ENCODE peak calls at places on chromosomes 7 and 10, in eight cellular contexts. D is stimulated activated CD8-positive, alpha-beta memory T cell treated with anti-CD3 and anti-CD28 coated beads, Interleukin-4, amount 100 ng/mL, for 4 hours; E is amniotic epithelial cell; F is stimulated activated CD4-positive, alpha-beta T cell treated with anti-CD3 and anti-CD28 coated beads, TNF-alpha, amount 100 ng/mL, for 4 hours; M is fibroblast of lung; S is left ventricle myocardium inferior; V is body of pancreas; R is ELR. G is an unnamed sample.
A peak's percentile ranks its signal among the peaks of the same experiment; 100 is the strongest.

GRCh38 chr7:130900471-130901076 is 166.6 kb upstream of the KLF14 start:
- DNase-seq in E (no peak), D (no peak), F (no peak), R (no peak), M (no peak), S (no peak), V (no peak), G (no peak)

GRCh38 chr10:80173441-80173840 is 31.9 kb downstream of the ANXA11 start:
- DNase-seq in S (no peak), M (no peak), V (no peak), R (no peak), F (no peak), D (no peak), E (no peak), G (no peak)

GRCh38 chr10:67789769-67790168 is 48.2 kb downstream of the DNAJC12 start:
- DNase-seq in M (no peak), D (no peak), V (no peak), E (no peak), F (no peak), S (no peak), R (no peak), G (no peak)

GRCh38 chr10:51010977-51011376 is 63.3 kb upstream of the PRKG1 start:
- DNase-seq in S (no peak), V (peak; percentile 31), R (peak; percentile 45), F (no peak), E (no peak), D (no peak), M (peak; percentile 63), G (no peak)

GRCh38 chr10:13536674-13537366 is 8.0 kb upstream of the BEND7 start:
- DNase-seq in R (peak; percentile 69), V (peak; percentile 75), M (peak; percentile 34), S (peak; percentile 34), D (no peak), E (peak; percentile 29), F (no peak), G (peak; percentile 5)

GRCh38 chr10:43793714-43794113 is 145.0 kb upstream of the ZNF32 start:
- DNase-seq in M (peak; percentile 94), S (no peak), R (peak; percentile 47), E (peak; percentile 95), F (no peak), D (no peak), V (no peak), G (no peak)

GRCh38 chr10:24790599-24790998 is 66.9 kb upstream of the ARHGAP21 start:
- DNase-seq in V (no peak), R (no peak), D (no peak), F (no peak), M (no peak), E (no peak), S (no peak), G (no peak)

GRCh38 chr10:33005322-33006282 is 47.6 kb upstream of the ITGB1 start:
- DNase-seq in F (no peak), S (peak; percentile 71), E (peak; percentile 99), V (peak; percentile 81), D (no peak), M (peak; percentile 96), R (peak; percentile 99), G (no peak)

GRCh38 chr10:63466168-63466935 is 575 bp upstream of the JMJD1C start:
- DNase-seq in E (peak; percentile 61), S (peak; percentile 46), F (peak; percentile 2), R (peak; percentile 73), M (peak; percentile 71), D (no peak), V (peak; percentile 59), G (no peak)

GRCh38 chr7:157412021-157412443 is 75.2 kb downstream of the DNAJB6 start:
- DNase-seq in R (peak; percentile 96), V (no peak), M (peak; percentile 69), F (peak; percentile 17), S (peak; percentile 1), D (peak; percentile 17), E (peak; percentile 89), G (no peak)

GRCh38 chr10:35559416-35559815 is 45.7 kb upstream of the GJD4 start:
- DNase-seq in V (no peak), S (no peak), E (no peak), F (no peak), M (no peak), D (no peak), R (no peak), G (no peak)

GRCh38 chr7:12119638-12120303 is 91.3 kb upstream of the TMEM106B start:
- DNase-seq in V (no peak), F (no peak), D (no peak), S (no peak), E (no peak), M (no peak), R (peak; percentile 41), G (no peak)

GRCh38 chr10:72719941-72720592 is 28.1 kb downstream of the MCU start:
- DNase-seq in R (peak; percentile 64), V (no peak), F (no peak), S (no peak), E (no peak), M (no peak), D (no peak), G (no peak)

GRCh38 chr10:75355706-75356105 is 45.9 kb downstream of the ZNF503 start:
- DNase-seq in V (no peak), D (no peak), M (no peak), S (no peak), F (no peak), R (peak; percentile 21), E (no peak), G (no peak)

GRCh38 chr7:82319674-82320118 is 123.9 kb downstream of the CACNA2D1 start:
- DNase-seq in M (peak; percentile 87), F (no peak), S (peak; percentile 89), E (peak; percentile 91), D (no peak), V (peak; percentile 62), R (peak; percentile 47), G (no peak)

GRCh38 chr7:226281-226882 is 34.0 kb downstream of the FAM20C start:
- DNase-seq in R (peak; percentile 88), V (no peak), M (peak; percentile 73), F (no peak), E (peak; percentile 53), D (no peak), S (no peak), G (no peak)

GRCh38 chr10:72564596-72564995 is 61.3 kb downstream of the MICU1 start:
- DNase-seq in R (peak; percentile 2), E (peak; percentile 32), V (no peak), D (no peak), S (no peak), M (peak; percentile 11), F (no peak), G (no peak)

GRCh38 chr10:30454744-30455498 is 20.9 kb downstream of the MAP3K8 start:
- DNase-seq in F (no peak), V (no peak), M (peak; percentile 98), D (no peak), R (peak; percentile 2), S (no peak), E (peak; percentile 98), G (no peak)

GRCh38 chr7:15685358-15686181 is 913 bp downstream of the MEOX2 start:
- DNase-seq in R (peak; percentile 36), S (peak; percentile 67), E (peak; percentile 58), F (no peak), V (peak; percentile 6), M (peak; percentile 96), D (no peak), G (no peak)

GRCh38 chr10:94361161-94361794 is 1.5 kb downstream of the NOC3L start:
- DNase-seq in V (peak; percentile 52), S (no peak), M (peak; percentile 23), R (peak; percentile 46), D (no peak), E (peak; percentile 37), F (no peak), G (no peak)

GRCh38 chr7:153103219-153103618 is 343.7 kb downstream of the ACTR3B start:
- DNase-seq in F (no peak), R (no peak), E (no peak), D (no peak), V (no peak), S (no peak), M (no peak), G (no peak)

GRCh38 chr7:36862685-36863375 is 138.5 kb upstream of the AOAH start:
- DNase-seq in R (no peak), S (no peak), V (no peak), D (no peak), F (no peak), M (no peak), E (peak; percentile 26), G (no peak)

GRCh38 chr10:14723052-14723689 is 51.5 kb downstream of the FAM107B start:
- DNase-seq in F (peak; percentile 4), S (no peak), M (no peak), V (no peak), R (no peak), D (no peak), E (no peak), G (no peak)

GRCh38 chr7:5646846-5647245 is 134.6 kb downstream of the RNF216 start:
- DNase-seq in M (peak; percentile 71), R (no peak), E (peak; percentile 87), F (no peak), D (no peak), V (no peak), S (no peak), G (no peak)

GRCh38 chr7:12801107-12801506 is 113.7 kb downstream of the ARL4A start:
- DNase-seq in F (no peak), D (no peak), S (no peak), M (no peak), R (no peak), V (peak; percentile 71), E (no peak), G (no peak)

GRCh38 chr7:127683776-127684681 is 32.0 kb downstream of the SND1 start:
- DNase-seq in R (no peak), E (no peak), F (no peak), S (no peak), M (no peak), D (no peak), V (no peak), G (peak; percentile 49)